ENCODE peak calls at places on chromosomes 3 and 15, in ten cellular contexts. G is T47D; A is nephron progenitor cell; O is neural crest cell; Y is HFFc6; S is activated CD4-positive, alpha-beta T cell treated with anti-CD3 and anti-CD28 coated beads for 48 hours; V is progenitor cell of endocrine pancreas; H is colonic mucosa; X is PC-9; N is AML-193. I is an unnamed sample.
A peak's percentile ranks its signal among the peaks of the same experiment; 100 is the strongest.

GRCh38 chr3:49607105-49607591 is 52.9 kb downstream of the BSN start:
- DNase-seq in G (no peak), X (peak; percentile 52), N (no peak), O (no peak), S (no peak), H (no peak), Y (no peak), A (no peak), V (no peak), I (no peak)

GRCh38 chr15:47439146-47439869 is 278.0 kb upstream of the SEMA6D start:
- DNase-seq in O (no peak), G (no peak), V (no peak), S (no peak), Y (peak; percentile 43), A (no peak), N (no peak), H (no peak), X (no peak), I (no peak)

GRCh38 chr15:60720493-60721231 is 241.7 kb upstream of the ICE2 start:
- DNase-seq in N (no peak), A (no peak), X (no peak), V (no peak), H (no peak), O (no peak), S (peak; percentile 80), Y (no peak), G (no peak), I (no peak)

GRCh38 chr15:35545316-35545824 is 595 bp downstream of the DPH6 start:
- DNase-seq in V (no peak), N (peak; percentile 37), S (peak; percentile 25), G (no peak), O (peak; percentile 31), X (peak; percentile 32), Y (peak; percentile 10), H (peak; percentile 62), A (peak; percentile 46), I (peak; percentile 60)

GRCh38 chr3:52099006-52099405 is 42.6 kb upstream of the DUSP7 start:
- DNase-seq in A (no peak), S (no peak), V (no peak), N (no peak), Y (no peak), X (peak; percentile 82), O (no peak), G (no peak), H (no peak), I (peak; percentile 55)

GRCh38 chr3:69499899-69500316 is 114.0 kb upstream of the FRMD4B start:
- DNase-seq in A (no peak), X (no peak), H (peak; percentile 18), O (no peak), N (no peak), V (no peak), G (no peak), Y (no peak), S (no peak), I (peak; percentile 83)

GRCh38 chr3:151541184-151541583 is 80.3 kb upstream of the IGSF10 start:
- DNase-seq in O (no peak), S (no peak), G (no peak), Y (no peak), A (no peak), V (no peak), X (no peak), N (no peak), H (no peak), I (no peak)

GRCh38 chr3:184756151-184756681 is 44.4 kb upstream of the MAGEF1 start:
- DNase-seq in X (no peak), N (no peak), V (no peak), Y (no peak), O (no peak), H (no peak), A (no peak), S (no peak), G (no peak), I (no peak)

GRCh38 chr3:145719118-145719517 is 441.9 kb downstream of the PLOD2 start:
- DNase-seq in S (no peak), O (no peak), A (no peak), Y (no peak), H (no peak), N (no peak), G (no peak), V (no peak), X (no peak), I (no peak)

GRCh38 chr3:102449930-102450329 is 15.1 kb downstream of the ZPLD1 start:
- DNase-seq in G (no peak), V (no peak), X (no peak), Y (no peak), H (no peak), A (no peak), O (no peak), S (no peak), N (no peak), I (no peak)

GRCh38 chr15:80071652-80072051 is 12.2 kb downstream of the ZFAND6 start:
- DNase-seq in O (no peak), A (no peak), V (no peak), H (no peak), G (no peak), Y (no peak), S (no peak), N (no peak), X (no peak), I (no peak)

GRCh38 chr3:141710888-141711616 is 27.0 kb upstream of the RNF7 start:
- DNase-seq in S (no peak), N (no peak), H (no peak), O (no peak), X (no peak), Y (peak; percentile 89), G (no peak), A (no peak), V (no peak), I (peak; percentile 36)